ENCODE peak calls at places on chromosomes 12 and 14, in eight cellular contexts. E, B, P, T, I, O, Q and Z are unnamed samples.

GRCh38 chr14:65304963-65305362 is 107.6 kb upstream of the FUT8 start:
- DNase-seq in E (no peak), I (no peak), P (no peak), T (no peak), O (no peak), Q (no peak), B (no peak), Z (no peak)

GRCh38 chr12:45648070-45648469 is 81.4 kb upstream of the ARID2 start:
- DNase-seq in T (peak; percentile 33), Q (no peak), P (peak; percentile 14), I (peak; percentile 64), O (peak; percentile 67), E (no peak), B (no peak), Z (no peak)

GRCh38 chr14:23364604-23365352 is at the start of gene EFS:
- DNase-seq in T (no peak), O (no peak), E (peak; percentile 71), I (no peak), P (peak; percentile 90), Q (no peak), B (no peak), Z (no peak)

GRCh38 chr12:47078733-47079364 is 572 bp upstream of the PCED1B start:
- DNase-seq in O (peak; percentile 60), P (peak; percentile 40), I (no peak), B (peak; percentile 31), E (peak; percentile 34), Q (no peak), T (peak; percentile 45), Z (no peak)

GRCh38 chr14:24181251-24182077 is 7.2 kb downstream of the IPO4 start:
- DNase-seq in E (no peak), T (no peak), P (peak; percentile 62), I (no peak), O (no peak), Q (no peak), B (no peak), Z (no peak)

GRCh38 chr14:85308531-85309300 is 221.2 kb upstream of the FLRT2 start:
- DNase-seq in T (no peak), Q (no peak), I (no peak), O (no peak), P (no peak), E (no peak), B (no peak), Z (no peak)

GRCh38 chr14:58151264-58151700 is 731 bp downstream of the ARMH4 start:
- DNase-seq in E (no peak), I (no peak), P (no peak), O (no peak), B (no peak), Q (no peak), T (no peak), Z (no peak)

GRCh38 chr14:93546642-93547041 is 115.9 kb downstream of the UNC79 start:
- DNase-seq in B (no peak), I (no peak), Q (no peak), O (no peak), E (no peak), T (no peak), P (no peak), Z (no peak)

GRCh38 chr12:27498159-27498558 is 25.8 kb upstream of the PPFIBP1 start:
- DNase-seq in O (no peak), P (no peak), B (no peak), E (no peak), I (no peak), T (no peak), Q (no peak), Z (no peak)

GRCh38 chr12:66587912-66588311 is 91.0 kb downstream of the GRIP1 start:
- DNase-seq in E (no peak), Q (no peak), I (no peak), P (no peak), B (no peak), T (no peak), O (no peak), Z (no peak)

GRCh38 chr12:56749853-56750252 is 2.3 kb downstream of the PRIM1 start:
- DNase-seq in I (no peak), Q (no peak), O (no peak), P (no peak), E (no peak), B (no peak), T (no peak), Z (no peak)

GRCh38 chr12:29700761-29701481 is 82.8 kb downstream of the TMTC1 start:
- DNase-seq in P (no peak), O (no peak), I (no peak), B (no peak), E (no peak), Q (no peak), T (no peak), Z (no peak)

GRCh38 chr12:9348906-9349518 is 140.8 kb upstream of the PZP start:
- DNase-seq in O (no peak), P (peak; percentile 63), E (no peak), I (no peak), T (no peak), B (no peak), Q (no peak), Z (no peak)

GRCh38 chr12:108127654-108128053 is 1.4 kb upstream of the WSCD2 start:
- DNase-seq in Q (no peak), T (no peak), E (no peak), O (no peak), P (no peak), I (no peak), B (no peak), Z (no peak)

GRCh38 chr12:12999959-13000615 is at the start of gene HEBP1:
- DNase-seq in I (peak; percentile 91), T (peak; percentile 98), E (peak; percentile 96), P (peak; percentile 99), Q (peak; percentile 98), B (peak; percentile 89), O (peak; percentile 96), Z (no peak)
- TF ChIP-seq POLR2A in I (peak; percentile 79), T (peak; percentile 94), E (peak; percentile 87), P (no peak), Q (peak; percentile 86), B (peak; percentile 98), O (peak; percentile 70), Z (peak; percentile 61)

DNA sequence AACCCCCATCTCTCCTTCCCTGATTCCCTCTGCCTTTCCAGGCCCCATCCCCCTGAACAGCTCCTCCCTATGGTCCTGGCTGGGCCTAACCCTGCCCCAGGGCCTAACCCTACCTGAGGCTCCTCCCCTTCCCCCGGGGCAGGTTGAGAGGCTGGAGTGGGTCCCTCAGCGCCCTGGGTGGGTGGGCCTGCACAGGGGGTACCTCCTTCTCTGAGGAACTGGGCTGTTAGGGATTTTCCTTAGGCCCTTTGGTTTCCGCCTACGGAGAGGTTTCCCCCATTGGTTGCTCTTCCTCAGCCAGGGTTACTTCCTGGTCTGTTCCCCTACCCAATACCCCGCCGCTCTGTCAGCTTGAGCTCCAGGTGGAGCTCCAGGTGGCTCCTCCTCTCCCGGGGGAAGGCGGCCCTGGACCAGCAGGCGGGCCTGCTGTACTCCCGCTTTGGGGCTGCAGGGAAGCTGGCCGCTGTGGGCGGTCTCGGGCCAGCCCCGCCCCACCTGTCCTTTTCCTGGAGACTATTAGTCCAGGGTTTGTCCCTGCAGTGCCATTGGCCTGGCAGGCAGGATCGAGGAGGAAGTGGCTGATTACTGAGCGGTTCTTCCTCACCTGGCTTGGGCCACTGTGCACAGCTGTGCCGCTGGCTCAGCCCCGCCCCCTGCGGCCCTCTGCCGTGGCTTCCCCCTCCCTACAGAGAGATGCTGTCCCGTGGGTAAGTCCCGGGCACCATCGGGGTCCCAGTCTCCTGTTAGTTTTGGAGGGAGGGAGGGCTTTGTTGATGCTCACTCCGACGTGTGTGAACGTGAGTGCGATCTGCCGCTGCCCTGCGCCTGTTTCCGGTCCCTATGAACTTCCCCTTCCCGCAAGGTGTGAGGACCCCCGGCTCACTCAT is 2.5 kb downstream of the C12orf57 start:
- DNase-seq in B (no peak), I (no peak), Q (peak; percentile 95), T (peak; percentile 95), E (no peak), O (peak; percentile 99), P (peak; percentile 95), Z (peak; percentile 93)
- TF ChIP-seq POLR2A in B (no peak), I (no peak), Q (peak; percentile 61), T (peak; percentile 92), E (no peak), O (peak; percentile 94), P (no peak), Z (peak; percentile 46)

GRCh38 chr12:8081921-8082577 is at the start of gene NECAP1:
- DNase-seq in I (peak; percentile 96), E (peak; percentile 94), Q (peak; percentile 92), O (peak; percentile 97), P (peak; percentile 95), T (peak; percentile 97), B (peak; percentile 72), Z (peak; percentile 89)
- TF ChIP-seq POLR2A in I (peak; percentile 79), E (peak; percentile 60), Q (peak; percentile 74), O (peak; percentile 95), P (no peak), T (peak; percentile 86), B (peak; percentile 81), Z (peak; percentile 85)

GRCh38 chr12:16348435-16349131 is 1.1 kb downstream of the MGST1 start:
- DNase-seq in E (no peak), I (no peak), T (no peak), B (no peak), O (peak; percentile 16), P (no peak), Q (no peak), Z (no peak)
- TF ChIP-seq POLR2A in E (no peak), I (no peak), T (no peak), B (no peak), O (no peak), P (no peak), Q (no peak), Z (no peak)